ENCODE peak calls at places on chromosomes 4 and X, in ten cellular contexts. One of them, this sample, is unnamed.

GRCh38 chr4:77650787-77651186 is 45.2 kb downstream of the CXCL13 start:
- DNase-seq in KG1: no peak
- DNase-seq in globus pallidus: no peak
- DNase-seq in SW480: no peak
- DNase-seq in A549: no peak
- DNase-seq in neuronal stem cell: no peak
- DNase-seq in EL: no peak
- DNase-seq in stimulated activated CD8-positive, alpha-beta memory T cell treated with anti-CD3 and anti-CD28 coated beads, Interleukin-15, amount 100 ng/mL, for 4 hours: no peak
- DNase-seq in H1: no peak
- DNase-seq in GM20000: no peak
- DNase-seq in this sample: no peak

GRCh38 chr4:176622251-176622968 is 170.3 kb downstream of the VEGFC start:
- DNase-seq in SW480: no peak
- DNase-seq in stimulated activated CD8-positive, alpha-beta memory T cell treated with anti-CD3 and anti-CD28 coated beads, Interleukin-15, amount 100 ng/mL, for 4 hours: no peak
- DNase-seq in EL: peak
- DNase-seq in globus pallidus: no peak
- DNase-seq in KG1: no peak
- DNase-seq in neuronal stem cell: no peak
- DNase-seq in A549: no peak
- DNase-seq in H1: no peak
- DNase-seq in GM20000: no peak
- DNase-seq in this sample: no peak

GRCh38 chr4:6768539-6768905 is 14.0 kb upstream of the KIAA0232 start:
- DNase-seq in stimulated activated CD8-positive, alpha-beta memory T cell treated with anti-CD3 and anti-CD28 coated beads, Interleukin-15, amount 100 ng/mL, for 4 hours: no peak
- DNase-seq in KG1: no peak
- DNase-seq in EL: peak
- DNase-seq in H1: no peak
- DNase-seq in GM20000: no peak
- DNase-seq in neuronal stem cell: no peak
- DNase-seq in globus pallidus: no peak
- DNase-seq in SW480: no peak
- DNase-seq in A549: no peak
- DNase-seq in this sample: no peak

GRCh38 chrX:11406109-11406755 is 113.0 kb downstream of the AMELX start:
- DNase-seq in globus pallidus: no peak
- DNase-seq in neuronal stem cell: no peak
- DNase-seq in stimulated activated CD8-positive, alpha-beta memory T cell treated with anti-CD3 and anti-CD28 coated beads, Interleukin-15, amount 100 ng/mL, for 4 hours: no peak
- DNase-seq in A549: no peak
- DNase-seq in EL: peak
- DNase-seq in SW480: no peak
- DNase-seq in H1: no peak
- DNase-seq in KG1: no peak
- DNase-seq in GM20000: no peak
- DNase-seq in this sample: no peak

GRCh38 chr4:73259552-73260140 is 1.0 kb upstream of the ANKRD17 start:
- DNase-seq in A549: no peak
- DNase-seq in EL: no peak
- DNase-seq in KG1: no peak
- DNase-seq in GM20000: peak
- DNase-seq in neuronal stem cell: no peak
- DNase-seq in globus pallidus: peak
- DNase-seq in H1: no peak
- DNase-seq in stimulated activated CD8-positive, alpha-beta memory T cell treated with anti-CD3 and anti-CD28 coated beads, Interleukin-15, amount 100 ng/mL, for 4 hours: no peak
- DNase-seq in SW480: peak
- DNase-seq in this sample: no peak

GRCh38 chr4:98318521-98318920 is 57.3 kb downstream of the RAP1GDS1 start:
- DNase-seq in stimulated activated CD8-positive, alpha-beta memory T cell treated with anti-CD3 and anti-CD28 coated beads, Interleukin-15, amount 100 ng/mL, for 4 hours: no peak
- DNase-seq in H1: no peak
- DNase-seq in neuronal stem cell: no peak
- DNase-seq in globus pallidus: no peak
- DNase-seq in KG1: no peak
- DNase-seq in EL: no peak
- DNase-seq in GM20000: no peak
- DNase-seq in A549: no peak
- DNase-seq in SW480: no peak
- DNase-seq in this sample: no peak

GRCh38 chrX:145552643-145553042 is 265.0 kb upstream of the SLITRK2 start:
- DNase-seq in SW480: no peak
- DNase-seq in H1: no peak
- DNase-seq in stimulated activated CD8-positive, alpha-beta memory T cell treated with anti-CD3 and anti-CD28 coated beads, Interleukin-15, amount 100 ng/mL, for 4 hours: no peak
- DNase-seq in A549: no peak
- DNase-seq in globus pallidus: no peak
- DNase-seq in GM20000: no peak
- DNase-seq in neuronal stem cell: no peak
- DNase-seq in EL: no peak
- DNase-seq in KG1: no peak
- DNase-seq in this sample: no peak

GRCh38 chr4:56387023-56388001 is at the start of gene AASDH:
- DNase-seq in EL: peak
- DNase-seq in H1: peak
- DNase-seq in A549: peak
- DNase-seq in neuronal stem cell: peak
- DNase-seq in KG1: peak
- DNase-seq in SW480: peak
- DNase-seq in globus pallidus: peak
- DNase-seq in GM20000: peak
- DNase-seq in stimulated activated CD8-positive, alpha-beta memory T cell treated with anti-CD3 and anti-CD28 coated beads, Interleukin-15, amount 100 ng/mL, for 4 hours: peak
- DNase-seq in this sample: peak

GRCh38 chr4:145404754-145405153 is 76.9 kb upstream of the SMAD1 start:
- DNase-seq in SW480: no peak
- DNase-seq in neuronal stem cell: peak
- DNase-seq in KG1: no peak
- DNase-seq in A549: no peak
- DNase-seq in GM20000: no peak
- DNase-seq in EL: no peak
- DNase-seq in stimulated activated CD8-positive, alpha-beta memory T cell treated with anti-CD3 and anti-CD28 coated beads, Interleukin-15, amount 100 ng/mL, for 4 hours: no peak
- DNase-seq in H1: no peak
- DNase-seq in globus pallidus: no peak
- DNase-seq in this sample: no peak

GRCh38 chr4:147056951-147057630 is 111.4 kb upstream of the TTC29 start:
- DNase-seq in stimulated activated CD8-positive, alpha-beta memory T cell treated with anti-CD3 and anti-CD28 coated beads, Interleukin-15, amount 100 ng/mL, for 4 hours: no peak
- DNase-seq in KG1: no peak
- DNase-seq in neuronal stem cell: no peak
- DNase-seq in H1: no peak
- DNase-seq in GM20000: no peak
- DNase-seq in EL: peak
- DNase-seq in globus pallidus: no peak
- DNase-seq in SW480: no peak
- DNase-seq in A549: no peak
- DNase-seq in this sample: no peak

GRCh38 chr4:114921191-114921590 is 192.2 kb downstream of the NDST4 start:
- DNase-seq in H1: no peak
- DNase-seq in globus pallidus: no peak
- DNase-seq in KG1: no peak
- DNase-seq in A549: no peak
- DNase-seq in EL: no peak
- DNase-seq in SW480: no peak
- DNase-seq in stimulated activated CD8-positive, alpha-beta memory T cell treated with anti-CD3 and anti-CD28 coated beads, Interleukin-15, amount 100 ng/mL, for 4 hours: no peak
- DNase-seq in GM20000: no peak
- DNase-seq in neuronal stem cell: no peak
- DNase-seq in this sample: no peak

GRCh38 chrX:9876205-9876604 is 90.0 kb downstream of the SHROOM2 start:
- DNase-seq in GM20000: no peak
- DNase-seq in SW480: no peak
- DNase-seq in neuronal stem cell: no peak
- DNase-seq in globus pallidus: no peak
- DNase-seq in KG1: no peak
- DNase-seq in H1: no peak
- DNase-seq in A549: no peak
- DNase-seq in EL: no peak
- DNase-seq in stimulated activated CD8-positive, alpha-beta memory T cell treated with anti-CD3 and anti-CD28 coated beads, Interleukin-15, amount 100 ng/mL, for 4 hours: no peak
- DNase-seq in this sample: no peak

GRCh38 chr4:134560728-134561127 is 359.1 kb upstream of the PABPC4L start:
- DNase-seq in GM20000: no peak
- DNase-seq in globus pallidus: no peak
- DNase-seq in H1: no peak
- DNase-seq in stimulated activated CD8-positive, alpha-beta memory T cell treated with anti-CD3 and anti-CD28 coated beads, Interleukin-15, amount 100 ng/mL, for 4 hours: no peak
- DNase-seq in neuronal stem cell: no peak
- DNase-seq in A549: no peak
- DNase-seq in KG1: no peak
- DNase-seq in EL: no peak
- DNase-seq in SW480: no peak
- DNase-seq in this sample: no peak

GRCh38 chr4:59818656-59819055 is 1381.5 kb upstream of the ADGRL3 start:
- DNase-seq in A549: peak
- DNase-seq in KG1: peak
- DNase-seq in SW480: no peak
- DNase-seq in globus pallidus: peak
- DNase-seq in neuronal stem cell: no peak
- DNase-seq in EL: no peak
- DNase-seq in GM20000: peak
- DNase-seq in H1: no peak
- DNase-seq in stimulated activated CD8-positive, alpha-beta memory T cell treated with anti-CD3 and anti-CD28 coated beads, Interleukin-15, amount 100 ng/mL, for 4 hours: no peak
- DNase-seq in this sample: no peak

GRCh38 chr4:90198086-90198847 is 71.1 kb downstream of the CCSER1 start:
- DNase-seq in SW480: no peak
- DNase-seq in stimulated activated CD8-positive, alpha-beta memory T cell treated with anti-CD3 and anti-CD28 coated beads, Interleukin-15, amount 100 ng/mL, for 4 hours: no peak
- DNase-seq in neuronal stem cell: no peak
- DNase-seq in A549: no peak
- DNase-seq in EL: no peak
- DNase-seq in H1: no peak
- DNase-seq in GM20000: no peak
- DNase-seq in KG1: no peak
- DNase-seq in globus pallidus: no peak
- DNase-seq in this sample: peak

GRCh38 chrX:34884693-34885277 is 57.8 kb upstream of the FAM47B start:
- DNase-seq in KG1: no peak
- DNase-seq in GM20000: no peak
- DNase-seq in neuronal stem cell: no peak
- DNase-seq in EL: peak
- DNase-seq in H1: no peak
- DNase-seq in globus pallidus: no peak
- DNase-seq in A549: peak
- DNase-seq in SW480: peak
- DNase-seq in stimulated activated CD8-positive, alpha-beta memory T cell treated with anti-CD3 and anti-CD28 coated beads, Interleukin-15, amount 100 ng/mL, for 4 hours: no peak
- DNase-seq in this sample: no peak

GRCh38 chr4:184722798-184723197 is 11.1 kb downstream of the CENPU start:
- DNase-seq in EL: no peak
- DNase-seq in KG1: no peak
- DNase-seq in H1: no peak
- DNase-seq in A549: no peak
- DNase-seq in GM20000: no peak
- DNase-seq in SW480: peak
- DNase-seq in stimulated activated CD8-positive, alpha-beta memory T cell treated with anti-CD3 and anti-CD28 coated beads, Interleukin-15, amount 100 ng/mL, for 4 hours: no peak
- DNase-seq in globus pallidus: no peak
- DNase-seq in neuronal stem cell: no peak
- DNase-seq in this sample: no peak

GRCh38 chrX:81195712-81196111 is 6.0 kb downstream of the HMGN5 start:
- DNase-seq in stimulated activated CD8-positive, alpha-beta memory T cell treated with anti-CD3 and anti-CD28 coated beads, Interleukin-15, amount 100 ng/mL, for 4 hours: peak
- DNase-seq in globus pallidus: peak
- DNase-seq in GM20000: peak
- DNase-seq in H1: peak
- DNase-seq in KG1: no peak
- DNase-seq in EL: peak
- DNase-seq in SW480: peak
- DNase-seq in A549: peak
- DNase-seq in neuronal stem cell: peak
- DNase-seq in this sample: peak

This sample was measured in NT2/D1.